ENCODE peak calls at places on chromosomes 7 and 10, in ten cellular contexts. H is NCI-H1092 treated with DMSO at 0.1 percent for 48 hours; Z is AG04450; G is ureter; I is psoas muscle; Q is nephron progenitor cell; U is D341Med; A is stimulated activated CD4-positive, alpha-beta T cell treated with anti-CD3 and anti-CD28 coated beads, TNF-alpha, amount 100 ng/mL, for 1 hour; X is amygdala; F is stimulated activated CD8-positive, alpha-beta memory T cell treated with anti-CD3 and anti-CD28 coated beads, Interleukin-7, amount 100 ng/mL, for 1 hour. O is an unnamed sample.

GRCh38 chr7:100852048-100852872 is at the start of gene SLC12A9:
- DNase-seq in H (peak; percentile 92), Z (peak; percentile 73), G (peak; percentile 93), I (peak; percentile 92), Q (peak; percentile 90), U (peak; percentile 97), A (peak; percentile 62), X (peak; percentile 68), F (peak; percentile 62), O (peak; percentile 97)

GRCh38 chr7:52273685-52274610 is 761.5 kb upstream of the POM121L12 start:
- DNase-seq in H (no peak), Z (no peak), G (peak; percentile 52), I (peak; percentile 15), Q (no peak), U (no peak), A (no peak), X (no peak), F (no peak), O (no peak)

GRCh38 chr10:28678687-28679457 is 1.6 kb downstream of the BAMBI start:
- DNase-seq in H (peak; percentile 31), Z (no peak), G (no peak), I (no peak), Q (no peak), U (peak; percentile 45), A (no peak), X (no peak), F (no peak), O (no peak)

GRCh38 chr7:66297579-66297978 is 92.4 kb downstream of the TPST1 start:
- DNase-seq in H (no peak), Z (no peak), G (no peak), I (no peak), Q (no peak), U (no peak), A (no peak), X (no peak), F (no peak), O (peak; percentile 71)

GRCh38 chr10:47332371-47332770 is 10.1 kb downstream of the GDF2 start:
- DNase-seq in H (no peak), Z (no peak), G (no peak), I (no peak), Q (no peak), U (no peak), A (no peak), X (no peak), F (no peak), O (no peak)

GRCh38 chr7:137591444-137591843 is 247.9 kb upstream of the PTN start:
- DNase-seq in H (no peak), Z (no peak), G (no peak), I (no peak), Q (no peak), U (peak; percentile 30), A (no peak), X (no peak), F (no peak), O (peak; percentile 67)

GRCh38 chr7:130349911-130350782 is 5.5 kb downstream of the CPA5 start:
- DNase-seq in H (peak; percentile 78), Z (no peak), G (no peak), I (no peak), Q (no peak), U (peak; percentile 15), A (no peak), X (no peak), F (no peak), O (peak; percentile 79)

GRCh38 chr10:61899045-61899444 is 2.5 kb upstream of the ARID5B start:
- DNase-seq in H (no peak), Z (no peak), G (no peak), I (no peak), Q (no peak), U (no peak), A (no peak), X (no peak), F (no peak), O (peak; percentile 63)

GRCh38 chr10:89165923-89166322 is 41.2 kb downstream of the CH25H start:
- DNase-seq in H (no peak), Z (no peak), G (no peak), I (no peak), Q (no peak), U (no peak), A (no peak), X (no peak), F (no peak), O (no peak)

GRCh38 chr10:2886662-2887061 is 180.7 kb upstream of the PFKP start:
- DNase-seq in H (no peak), Z (no peak), G (peak; percentile 9), I (no peak), Q (no peak), U (no peak), A (no peak), X (no peak), F (no peak), O (no peak)